ENCODE peak calls at places on chromosome 10, in ten cellular contexts. D, J, I, P, R, Q, E, B, N and Y are unnamed samples.

GRCh38 chr10:2928219-2928840 is 139.0 kb upstream of the PFKP start:
- DNase-seq in D (peak), J (peak), I (peak), P (no peak), R (peak), Q (peak), E (peak), B (peak), N (peak), Y (no peak)

GRCh38 chr10:26960308-26960707 is 99.5 kb upstream of the ABI1 start:
- DNase-seq in D (no peak), J (no peak), I (no peak), P (no peak), R (no peak), Q (no peak), E (no peak), B (peak), N (no peak), Y (no peak)

GRCh38 chr10:59839576-59839975 is 66.8 kb downstream of the CCDC6 start:
- DNase-seq in D (no peak), J (peak), I (no peak), P (no peak), R (peak), Q (no peak), E (no peak), B (peak), N (no peak), Y (no peak)

GRCh38 chr10:16520900-16521299 is 779 bp downstream of the C1QL3 start:
- DNase-seq in D (peak), J (peak), I (peak), P (no peak), R (peak), Q (peak), E (peak), B (peak), N (no peak), Y (no peak)

GRCh38 chr10:18658301-18658991 is 785 bp upstream of the ARL5B start:
- DNase-seq in D (peak), J (no peak), I (no peak), P (no peak), R (peak), Q (no peak), E (no peak), B (peak), N (no peak), Y (no peak)

GRCh38 chr10:69934768-69935167 is 117.9 kb upstream of the MACROH2A2 start:
- DNase-seq in D (no peak), J (no peak), I (no peak), P (no peak), R (peak), Q (no peak), E (no peak), B (no peak), N (no peak), Y (no peak)

GRCh38 chr10:87974130-87974529 is 110.7 kb downstream of the PTEN start:
- DNase-seq in D (no peak), J (no peak), I (no peak), P (no peak), R (no peak), Q (no peak), E (no peak), B (no peak), N (no peak), Y (no peak)

GRCh38 chr10:104045151-104046089 is 40.3 kb downstream of the COL17A1 start:
- DNase-seq in D (no peak), J (peak), I (no peak), P (no peak), R (peak), Q (no peak), E (peak), B (peak), N (peak), Y (no peak)

GRCh38 chr10:104328916-104329710 is 9.2 kb downstream of the ITPRIP start:
- DNase-seq in D (no peak), J (peak), I (peak), P (peak), R (peak), Q (no peak), E (peak), B (peak), N (peak), Y (peak)

GRCh38 chr10:3514691-3515090 is 270.3 kb downstream of the KLF6 start:
- DNase-seq in D (no peak), J (no peak), I (no peak), P (no peak), R (no peak), Q (peak), E (no peak), B (no peak), N (no peak), Y (no peak)

GRCh38 chr10:112229096-112229495 is 45.5 kb upstream of the GPAM start:
- DNase-seq in D (no peak), J (no peak), I (no peak), P (no peak), R (no peak), Q (no peak), E (no peak), B (no peak), N (no peak), Y (no peak)

GRCh38 chr10:112261281-112261822 is 21.8 kb upstream of the TECTB start:
- DNase-seq in D (no peak), J (peak), I (no peak), P (no peak), R (peak), Q (no peak), E (peak), B (peak), N (no peak), Y (no peak)

GRCh38 chr10:8628351-8628750 is 573.9 kb downstream of the GATA3 start:
- DNase-seq in D (no peak), J (no peak), I (no peak), P (no peak), R (no peak), Q (no peak), E (no peak), B (no peak), N (no peak), Y (no peak)

GRCh38 chr10:95183132-95183450 is 10.9 kb upstream of the ACSM6 start:
- DNase-seq in D (no peak), J (no peak), I (no peak), P (no peak), R (peak), Q (no peak), E (no peak), B (no peak), N (no peak), Y (no peak)

GRCh38 chr10:84424731-84425165 is 96.4 kb downstream of the CCSER2 start:
- DNase-seq in D (no peak), J (peak), I (peak), P (no peak), R (peak), Q (peak), E (peak), B (peak), N (peak), Y (peak)

GRCh38 chr10:88156341-88156740 is 292.9 kb downstream of the PTEN start:
- DNase-seq in D (no peak), J (no peak), I (no peak), P (no peak), R (peak), Q (no peak), E (no peak), B (no peak), N (no peak), Y (no peak)

GRCh38 chr10:60943372-60944158 is 420 bp downstream of the RHOBTB1 start:
- DNase-seq in D (no peak), J (peak), I (peak), P (no peak), R (peak), Q (peak), E (peak), B (peak), N (peak), Y (no peak)

GRCh38 chr10:60975716-60976115 is 31.7 kb upstream of the RHOBTB1 start:
- DNase-seq in D (no peak), J (no peak), I (no peak), P (no peak), R (no peak), Q (no peak), E (no peak), B (no peak), N (no peak), Y (no peak)

GRCh38 chr10:114403545-114404161 is 649 bp downstream of the AFAP1L2 start:
- DNase-seq in D (no peak), J (no peak), I (peak), P (no peak), R (no peak), Q (peak), E (peak), B (no peak), N (no peak), Y (no peak)

GRCh38 chr10:57627642-57628178 is 640.0 kb downstream of the IPMK start:
- DNase-seq in D (no peak), J (no peak), I (no peak), P (no peak), R (no peak), Q (no peak), E (no peak), B (no peak), N (no peak), Y (no peak)

GRCh38 chr10:114326794-114327193 is 77.5 kb downstream of the AFAP1L2 start:
- DNase-seq in D (no peak), J (no peak), I (no peak), P (no peak), R (no peak), Q (no peak), E (no peak), B (no peak), N (no peak), Y (no peak)

GRCh38 chr10:92508866-92509265 is 65.0 kb downstream of the IDE start:
- DNase-seq in D (no peak), J (no peak), I (no peak), P (no peak), R (no peak), Q (no peak), E (no peak), B (no peak), N (no peak), Y (no peak)

GRCh38 chr10:1169186-1169885 is 113.2 kb downstream of the WDR37 start:
- DNase-seq in D (no peak), J (no peak), I (no peak), P (peak), R (no peak), Q (no peak), E (no peak), B (no peak), N (no peak), Y (no peak)

GRCh38 chr10:35552622-35553342 is 52.4 kb upstream of the GJD4 start:
- DNase-seq in D (no peak), J (no peak), I (no peak), P (no peak), R (peak), Q (no peak), E (no peak), B (no peak), N (no peak), Y (no peak)

GRCh38 chr10:82887488-82887887 is 1012.5 kb downstream of the NRG3 start:
- DNase-seq in D (no peak), J (no peak), I (no peak), P (no peak), R (no peak), Q (no peak), E (no peak), B (no peak), N (no peak), Y (no peak)

GRCh38 chr10:124460144-124460543 is 1.5 kb upstream of the LHPP start:
- DNase-seq in D (no peak), J (no peak), I (no peak), P (no peak), R (no peak), Q (no peak), E (no peak), B (no peak), N (no peak), Y (no peak)

GRCh38 chr10:78264361-78264760 is 230.7 kb downstream of the RPS24 start:
- DNase-seq in D (no peak), J (no peak), I (no peak), P (no peak), R (no peak), Q (no peak), E (no peak), B (no peak), N (no peak), Y (no peak)

GRCh38 chr10:102802920-102803534 is 34.2 kb downstream of the CYP17A1 start:
- DNase-seq in D (no peak), J (peak), I (no peak), P (no peak), R (peak), Q (no peak), E (no peak), B (peak), N (peak), Y (no peak)

GRCh38 chr10:75234683-75235374 is 928 bp downstream of the COMTD1 start:
- DNase-seq in D (no peak), J (no peak), I (no peak), P (peak), R (no peak), Q (no peak), E (peak), B (no peak), N (no peak), Y (no peak)

GRCh38 chr10:127990846-127991542 is 84.1 kb downstream of the PTPRE start:
- DNase-seq in D (no peak), J (peak), I (no peak), P (peak), R (peak), Q (no peak), E (no peak), B (peak), N (peak), Y (no peak)

GRCh38 chr10:88833722-88834121 is 17.9 kb downstream of the ANKRD22 start:
- DNase-seq in D (no peak), J (no peak), I (no peak), P (no peak), R (no peak), Q (no peak), E (no peak), B (no peak), N (no peak), Y (peak)

GRCh38 chr10:89153086-89153485 is 54.0 kb downstream of the CH25H start:
- DNase-seq in D (no peak), J (no peak), I (no peak), P (no peak), R (no peak), Q (no peak), E (no peak), B (no peak), N (no peak), Y (no peak)

GRCh38 chr10:4131407-4132215 is 346.6 kb upstream of the KLF6 start:
- DNase-seq in D (no peak), J (peak), I (no peak), P (no peak), R (peak), Q (no peak), E (no peak), B (peak), N (peak), Y (peak)

GRCh38 chr10:61028861-61029361 is 84.9 kb upstream of the RHOBTB1 start:
- DNase-seq in D (no peak), J (no peak), I (no peak), P (no peak), R (no peak), Q (no peak), E (no peak), B (peak), N (no peak), Y (no peak)

GRCh38 chr10:78706256-78706655 is 362.5 kb upstream of the ZMIZ1 start:
- DNase-seq in D (no peak), J (peak), I (no peak), P (no peak), R (no peak), Q (no peak), E (no peak), B (no peak), N (peak), Y (no peak)